ENCODE peak calls at places on chromosome 3, in ten cellular contexts. H is cardiac muscle cell; L is SK-MEL-5; J is NCI-H1694 treated with DMSO at 0.1 percent for 48 hours; F is DMS153; Y is EH; C is activated T-helper 1 cell treated with anti-CD3 and anti-CD28 coated beads, Interleukin-2, amount 50 U/mL, for 16 hours; I is fibroblast of pulmonary artery; T is stimulated activated CD4-positive, alpha-beta T cell treated with anti-CD3 and anti-CD28 coated beads, Interleukin-4, amount 100 ng/mL, for 24 hours; B is GM03348. D is an unnamed sample.

GRCh38 chr3:46725663-46726314 is 8.1 kb upstream of the PRSS50 start:
- DNase-seq in H (no peak), L (peak; percentile 12), J (no peak), F (no peak), Y (peak; percentile 47), C (no peak), I (peak; percentile 11), T (no peak), B (no peak), D (no peak)

GRCh38 chr3:43243590-43244587 is 42.5 kb upstream of the SNRK start:
- DNase-seq in H (no peak), L (no peak), J (no peak), F (no peak), Y (peak; percentile 77), C (no peak), I (peak; percentile 50), T (no peak), B (peak; percentile 33), D (peak; percentile 23)

GRCh38 chr3:150721285-150722130 is 17.8 kb upstream of the ERICH6 start:
- DNase-seq in H (peak; percentile 72), L (peak; percentile 78), J (peak; percentile 70), F (peak; percentile 72), Y (peak; percentile 65), C (no peak), I (peak; percentile 79), T (no peak), B (peak; percentile 76), D (peak; percentile 84)

GRCh38 chr3:11655188-11655928 is 11.6 kb upstream of the VGLL4 start:
- DNase-seq in H (peak; percentile 39), L (peak; percentile 22), J (no peak), F (no peak), Y (peak; percentile 24), C (no peak), I (peak; percentile 45), T (no peak), B (no peak), D (peak; percentile 50)

GRCh38 chr3:108462899-108463298 is 47.5 kb downstream of the MYH15 start:
- DNase-seq in H (no peak), L (no peak), J (no peak), F (no peak), Y (peak; percentile 57), C (no peak), I (peak; percentile 40), T (no peak), B (peak; percentile 34), D (peak; percentile 19)

GRCh38 chr3:30464381-30464780 is 142.0 kb upstream of the TGFBR2 start:
- DNase-seq in H (no peak), L (no peak), J (no peak), F (no peak), Y (no peak), C (no peak), I (no peak), T (no peak), B (no peak), D (no peak)

GRCh38 chr3:125478321-125478720 is 41.7 kb downstream of the SNX4 start:
- DNase-seq in H (no peak), L (no peak), J (no peak), F (no peak), Y (peak; percentile 85), C (no peak), I (peak; percentile 53), T (no peak), B (peak; percentile 27), D (no peak)

GRCh38 chr3:189276481-189277190 is 104.9 kb downstream of the TPRG1 start:
- DNase-seq in H (no peak), L (no peak), J (peak; percentile 42), F (no peak), Y (peak; percentile 94), C (no peak), I (peak; percentile 81), T (no peak), B (peak; percentile 76), D (peak; percentile 85)

GRCh38 chr3:8441969-8442559 is 59.6 kb upstream of the LMCD1 start:
- DNase-seq in H (peak; percentile 70), L (peak; percentile 82), J (no peak), F (no peak), Y (peak; percentile 85), C (no peak), I (peak; percentile 86), T (no peak), B (peak; percentile 83), D (peak; percentile 65)

GRCh38 chr3:115581347-115582135 is 41.8 kb upstream of the GAP43 start:
- DNase-seq in H (no peak), L (no peak), J (no peak), F (no peak), Y (peak; percentile 6), C (no peak), I (peak; percentile 39), T (no peak), B (peak; percentile 13), D (peak; percentile 91)

GRCh38 chr3:176521531-176522175 is 675.6 kb downstream of the TBL1XR1 start:
- DNase-seq in H (no peak), L (no peak), J (no peak), F (no peak), Y (peak; percentile 86), C (no peak), I (peak; percentile 57), T (no peak), B (peak; percentile 50), D (peak; percentile 74)

GRCh38 chr3:161083131-161083530 is 22.0 kb downstream of the B3GALNT1 start:
- DNase-seq in H (no peak), L (no peak), J (no peak), F (no peak), Y (no peak), C (no peak), I (no peak), T (no peak), B (no peak), D (no peak)

GRCh38 chr3:13420051-13420816 is at the start of gene NUP210:
- DNase-seq in H (peak; percentile 82), L (peak; percentile 26), J (no peak), F (peak; percentile 1), Y (no peak), C (peak; percentile 44), I (no peak), T (peak; percentile 60), B (no peak), D (no peak)

GRCh38 chr3:68919000-68919399 is 13.3 kb downstream of the TAFA4 start:
- DNase-seq in H (peak; percentile 75), L (no peak), J (no peak), F (no peak), Y (peak; percentile 41), C (no peak), I (peak; percentile 52), T (no peak), B (peak; percentile 9), D (peak; percentile 1)

GRCh38 chr3:193948459-193948858 is 187.5 kb upstream of the HES1 start:
- DNase-seq in H (no peak), L (no peak), J (no peak), F (no peak), Y (no peak), C (no peak), I (no peak), T (no peak), B (no peak), D (no peak)

GRCh38 chr3:181920409-181920808 is 208.7 kb downstream of the SOX2 start:
- DNase-seq in H (no peak), L (no peak), J (no peak), F (no peak), Y (no peak), C (no peak), I (no peak), T (no peak), B (no peak), D (no peak)

GRCh38 chr3:179716811-179717210 is 64.0 kb downstream of the USP13 start:
- DNase-seq in H (no peak), L (peak; percentile 94), J (no peak), F (no peak), Y (peak; percentile 87), C (no peak), I (peak; percentile 62), T (no peak), B (peak; percentile 75), D (no peak)

GRCh38 chr3:183533410-183534132 is 21.9 kb downstream of the KLHL6 start:
- DNase-seq in H (peak; percentile 68), L (no peak), J (no peak), F (no peak), Y (no peak), C (no peak), I (no peak), T (no peak), B (no peak), D (no peak)

GRCh38 chr3:8575364-8576104 is 69.1 kb downstream of the SSUH2 start:
- DNase-seq in H (no peak), L (no peak), J (no peak), F (no peak), Y (peak; percentile 56), C (no peak), I (peak; percentile 44), T (no peak), B (no peak), D (no peak)

GRCh38 chr3:25527796-25528195 is 99.7 kb downstream of the RARB start:
- DNase-seq in H (no peak), L (no peak), J (no peak), F (no peak), Y (peak; percentile 44), C (no peak), I (no peak), T (no peak), B (peak; percentile 48), D (no peak)